ENCODE peak calls at places on chromosome 20, in five cellular contexts. One of them, this sample, is unnamed.
A peak's percentile ranks its signal among the peaks of the same experiment; 100 is the strongest.

GRCh38 chr20:20083796-20084195 is 31.5 kb downstream of the CFAP61 start:
- DNase-seq in PC-3: peak; percentile 64
- DNase-seq in fibroblast of pulmonary artery: peak; percentile 51
- DNase-seq in hepatocyte: peak; percentile 54
- DNase-seq in skeletal muscle cell: no peak
- DNase-seq in this sample: no peak

GRCh38 chr20:44780226-44780625 is 30.1 kb downstream of the RIMS4 start:
- DNase-seq in PC-3: peak; percentile 70
- DNase-seq in fibroblast of pulmonary artery: peak; percentile 76
- DNase-seq in hepatocyte: peak; percentile 83
- DNase-seq in skeletal muscle cell: peak; percentile 12
- DNase-seq in this sample: peak; percentile 8

GRCh38 chr20:10665791-10666190 is 8.0 kb downstream of the JAG1 start:
- DNase-seq in PC-3: no peak
- DNase-seq in fibroblast of pulmonary artery: peak; percentile 47
- DNase-seq in hepatocyte: no peak
- DNase-seq in skeletal muscle cell: no peak
- DNase-seq in this sample: no peak

GRCh38 chr20:10094566-10095173 is 59.9 kb downstream of the ANKEF1 start:
- DNase-seq in PC-3: no peak
- DNase-seq in fibroblast of pulmonary artery: peak; percentile 6
- DNase-seq in hepatocyte: no peak
- DNase-seq in skeletal muscle cell: no peak
- DNase-seq in this sample: no peak

GRCh38 chr20:50724851-50725721 is 6.3 kb upstream of the PARD6B start:
- DNase-seq in PC-3: peak; percentile 91
- DNase-seq in fibroblast of pulmonary artery: peak; percentile 97
- DNase-seq in hepatocyte: peak; percentile 94
- DNase-seq in skeletal muscle cell: peak; percentile 91
- DNase-seq in this sample: peak; percentile 90

GRCh38 chr20:18019068-18019467 is 38.6 kb downstream of the OVOL2 start:
- DNase-seq in PC-3: peak; percentile 23
- DNase-seq in fibroblast of pulmonary artery: peak; percentile 30
- DNase-seq in hepatocyte: no peak
- DNase-seq in skeletal muscle cell: no peak
- DNase-seq in this sample: no peak

GRCh38 chr20:47790032-47790965 is 5.0 kb upstream of the SULF2 start:
- DNase-seq in PC-3: peak; percentile 87
- DNase-seq in fibroblast of pulmonary artery: peak; percentile 91
- DNase-seq in hepatocyte: peak; percentile 37
- DNase-seq in skeletal muscle cell: peak; percentile 57
- DNase-seq in this sample: no peak

GRCh38 chr20:6492396-6493055 is 275.0 kb upstream of the BMP2 start:
- DNase-seq in PC-3: peak; percentile 65
- DNase-seq in fibroblast of pulmonary artery: peak; percentile 55
- DNase-seq in hepatocyte: peak; percentile 78
- DNase-seq in skeletal muscle cell: no peak
- DNase-seq in this sample: no peak

GRCh38 chr20:6693178-6693807 is 74.2 kb upstream of the BMP2 start:
- DNase-seq in PC-3: no peak
- DNase-seq in fibroblast of pulmonary artery: no peak
- DNase-seq in hepatocyte: no peak
- DNase-seq in skeletal muscle cell: no peak
- DNase-seq in this sample: no peak

GRCh38 chr20:57389695-57390603 is 1.2 kb upstream of the RBM38 start:
- DNase-seq in PC-3: no peak
- DNase-seq in fibroblast of pulmonary artery: no peak
- DNase-seq in hepatocyte: no peak
- DNase-seq in skeletal muscle cell: no peak
- DNase-seq in this sample: no peak
- H3K4me3 ChIP-seq in PC-3: peak overlapping the region; percentile 58
- H3K4me3 ChIP-seq in fibroblast of pulmonary artery: peak overlapping the region; percentile 25
- H3K4me3 ChIP-seq in hepatocyte: peak overlapping the region; percentile 21
- H3K4me3 ChIP-seq in skeletal muscle cell: no peak overlapping the region
- H3K4me3 ChIP-seq in this sample: no peak overlapping the region

DNA sequence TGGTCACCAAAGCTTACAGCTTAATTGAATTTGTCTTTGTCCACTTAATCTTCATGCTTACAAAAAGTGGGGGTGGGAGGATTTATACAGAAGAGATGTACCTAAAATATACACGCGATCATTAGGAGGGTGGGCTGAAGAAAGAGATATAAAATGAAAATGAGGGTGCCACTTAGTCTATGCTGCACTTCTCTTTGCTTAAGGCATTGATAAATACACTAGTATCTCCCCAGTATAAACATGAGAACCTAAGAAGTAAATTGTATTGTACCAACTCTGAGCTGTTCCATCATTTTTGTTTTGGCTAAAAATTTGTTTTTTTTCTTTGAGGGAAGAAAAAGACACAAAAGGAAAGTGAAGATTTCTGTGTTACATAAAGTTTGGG is 170.8 kb upstream of the ZNF217 start:
- DNase-seq in PC-3: no peak
- DNase-seq in fibroblast of pulmonary artery: no peak
- DNase-seq in hepatocyte: no peak
- DNase-seq in skeletal muscle cell: no peak
- DNase-seq in this sample: no peak
- H3K4me3 ChIP-seq in PC-3: no peak overlapping the region
- H3K4me3 ChIP-seq in fibroblast of pulmonary artery: no peak overlapping the region
- H3K4me3 ChIP-seq in hepatocyte: no peak overlapping the region
- H3K4me3 ChIP-seq in skeletal muscle cell: no peak overlapping the region
- H3K4me3 ChIP-seq in this sample: no peak overlapping the region

GRCh38 chr20:59028812-59029211 is 3.3 kb downstream of the ATP5F1E start:
- DNase-seq in PC-3: peak; percentile 56
- DNase-seq in fibroblast of pulmonary artery: no peak
- DNase-seq in hepatocyte: no peak
- DNase-seq in skeletal muscle cell: no peak
- DNase-seq in this sample: no peak

GRCh38 chr20:59032713-59033059 is 551 bp upstream of the ATP5F1E start:
- DNase-seq in PC-3: peak; percentile 66
- DNase-seq in fibroblast of pulmonary artery: no peak
- DNase-seq in hepatocyte: peak; percentile 62
- DNase-seq in skeletal muscle cell: no peak
- DNase-seq in this sample: no peak

GRCh38 chr20:59032023-59032712 is at the start of gene ATP5F1E:
- DNase-seq in PC-3: peak; percentile 98
- DNase-seq in fibroblast of pulmonary artery: peak; percentile 92
- DNase-seq in hepatocyte: peak; percentile 98
- DNase-seq in skeletal muscle cell: peak; percentile 77
- DNase-seq in this sample: peak; percentile 67

GRCh38 chr20:59031326-59032022 is 661 bp downstream of the ATP5F1E start:
- DNase-seq in PC-3: peak; percentile 55
- DNase-seq in fibroblast of pulmonary artery: no peak
- DNase-seq in hepatocyte: no peak
- DNase-seq in skeletal muscle cell: no peak
- DNase-seq in this sample: no peak

DNA sequence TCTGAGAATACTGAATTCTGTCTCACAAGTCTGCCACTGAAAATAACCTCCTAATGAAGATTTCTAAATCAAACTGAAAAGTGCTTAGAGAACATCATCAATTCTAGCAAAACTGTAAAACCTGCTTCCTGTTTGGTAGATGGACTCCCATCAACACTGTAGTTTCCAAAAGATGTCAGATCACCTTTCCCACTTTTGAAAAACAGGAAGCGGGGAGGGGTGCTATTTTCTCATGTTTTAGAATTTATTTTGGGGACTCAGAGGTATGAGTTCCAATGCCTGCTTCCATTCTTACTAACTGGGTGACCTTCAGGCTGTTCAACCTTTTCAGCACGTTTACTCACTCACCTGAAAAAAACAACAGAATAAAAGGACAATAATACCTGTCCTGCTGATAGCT is 1.2 kb downstream of the ATP5F1E start:
- DNase-seq in PC-3: peak; percentile 21
- DNase-seq in fibroblast of pulmonary artery: no peak
- DNase-seq in hepatocyte: no peak
- DNase-seq in skeletal muscle cell: no peak
- DNase-seq in this sample: no peak
- H3K4me3 ChIP-seq in PC-3: peak overlapping the region; percentile 77
- H3K4me3 ChIP-seq in fibroblast of pulmonary artery: peak overlapping the region; percentile 78
- H3K4me3 ChIP-seq in hepatocyte: peak overlapping the region; percentile 77
- H3K4me3 ChIP-seq in skeletal muscle cell: peak overlapping the region; percentile 89
- H3K4me3 ChIP-seq in this sample: peak overlapping the region; percentile 77

GRCh38 chr20:26208296-26209091 is 511.8 kb upstream of the ZNF337 start:
- DNase-seq in PC-3: no peak
- DNase-seq in fibroblast of pulmonary artery: no peak
- DNase-seq in hepatocyte: peak; percentile 32
- DNase-seq in skeletal muscle cell: no peak
- DNase-seq in this sample: no peak
- H3K4me3 ChIP-seq in PC-3: no peak overlapping the region
- H3K4me3 ChIP-seq in fibroblast of pulmonary artery: peak overlapping the region; percentile 36
- H3K4me3 ChIP-seq in hepatocyte: peak overlapping the region; percentile 13
- H3K4me3 ChIP-seq in skeletal muscle cell: peak overlapping the region; percentile 41
- H3K4me3 ChIP-seq in this sample: peak overlapping the region; percentile 20

DNA sequence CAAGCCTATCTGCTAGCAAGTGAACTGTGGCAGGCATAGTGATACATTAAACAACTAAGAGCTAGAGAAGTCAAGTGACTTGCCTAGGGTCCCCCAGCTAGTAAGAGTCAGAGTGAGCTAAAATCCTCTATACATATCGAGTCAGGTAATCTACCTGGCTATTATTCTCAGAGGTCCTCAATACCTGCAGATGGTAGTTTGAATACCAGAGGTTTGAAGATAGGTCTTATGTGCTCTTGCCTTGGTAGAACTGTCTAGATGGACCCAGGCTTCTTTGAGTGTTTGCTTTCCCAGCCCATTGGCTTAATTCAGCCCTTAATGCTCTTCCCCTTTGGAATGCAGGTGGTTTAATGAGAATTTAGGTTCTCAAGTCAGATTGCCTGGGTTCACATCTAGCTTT is 1.1 kb downstream of the ERGIC3 start:
- DNase-seq in PC-3: no peak
- DNase-seq in fibroblast of pulmonary artery: no peak
- DNase-seq in hepatocyte: no peak
- DNase-seq in skeletal muscle cell: no peak
- DNase-seq in this sample: no peak
- H3K4me3 ChIP-seq in PC-3: peak overlapping the region; percentile 89
- H3K4me3 ChIP-seq in fibroblast of pulmonary artery: peak overlapping the region; percentile 93
- H3K4me3 ChIP-seq in hepatocyte: no peak overlapping the region
- H3K4me3 ChIP-seq in skeletal muscle cell: no peak overlapping the region
- H3K4me3 ChIP-seq in this sample: no peak overlapping the region

GRCh38 chr20:21323640-21324039 is 20.5 kb downstream of the XRN2 start:
- DNase-seq in PC-3: peak; percentile 82
- DNase-seq in fibroblast of pulmonary artery: peak; percentile 91
- DNase-seq in hepatocyte: peak; percentile 19
- DNase-seq in skeletal muscle cell: no peak
- DNase-seq in this sample: peak; percentile 34

GRCh38 chr20:21324126-21324525 is 21.0 kb downstream of the XRN2 start:
- DNase-seq in PC-3: no peak
- DNase-seq in fibroblast of pulmonary artery: no peak
- DNase-seq in hepatocyte: no peak
- DNase-seq in skeletal muscle cell: no peak
- DNase-seq in this sample: no peak

GRCh38 chr20:21325296-21325695 is 22.2 kb downstream of the XRN2 start:
- DNase-seq in PC-3: no peak
- DNase-seq in fibroblast of pulmonary artery: peak; percentile 44
- DNase-seq in hepatocyte: no peak
- DNase-seq in skeletal muscle cell: no peak
- DNase-seq in this sample: no peak

GRCh38 chr20:21322083-21322710 is 19.1 kb downstream of the XRN2 start:
- DNase-seq in PC-3: no peak
- DNase-seq in fibroblast of pulmonary artery: no peak
- DNase-seq in hepatocyte: no peak
- DNase-seq in skeletal muscle cell: no peak
- DNase-seq in this sample: no peak

GRCh38 chr20:21322921-21323321 is 19.8 kb downstream of the XRN2 start:
- DNase-seq in PC-3: no peak
- DNase-seq in fibroblast of pulmonary artery: no peak
- DNase-seq in hepatocyte: no peak
- DNase-seq in skeletal muscle cell: no peak
- DNase-seq in this sample: no peak
- H3K4me3 ChIP-seq in PC-3: no peak overlapping the region
- H3K4me3 ChIP-seq in fibroblast of pulmonary artery: no peak overlapping the region
- H3K4me3 ChIP-seq in hepatocyte: no peak overlapping the region
- H3K4me3 ChIP-seq in skeletal muscle cell: no peak overlapping the region
- H3K4me3 ChIP-seq in this sample: no peak overlapping the region

DNA sequence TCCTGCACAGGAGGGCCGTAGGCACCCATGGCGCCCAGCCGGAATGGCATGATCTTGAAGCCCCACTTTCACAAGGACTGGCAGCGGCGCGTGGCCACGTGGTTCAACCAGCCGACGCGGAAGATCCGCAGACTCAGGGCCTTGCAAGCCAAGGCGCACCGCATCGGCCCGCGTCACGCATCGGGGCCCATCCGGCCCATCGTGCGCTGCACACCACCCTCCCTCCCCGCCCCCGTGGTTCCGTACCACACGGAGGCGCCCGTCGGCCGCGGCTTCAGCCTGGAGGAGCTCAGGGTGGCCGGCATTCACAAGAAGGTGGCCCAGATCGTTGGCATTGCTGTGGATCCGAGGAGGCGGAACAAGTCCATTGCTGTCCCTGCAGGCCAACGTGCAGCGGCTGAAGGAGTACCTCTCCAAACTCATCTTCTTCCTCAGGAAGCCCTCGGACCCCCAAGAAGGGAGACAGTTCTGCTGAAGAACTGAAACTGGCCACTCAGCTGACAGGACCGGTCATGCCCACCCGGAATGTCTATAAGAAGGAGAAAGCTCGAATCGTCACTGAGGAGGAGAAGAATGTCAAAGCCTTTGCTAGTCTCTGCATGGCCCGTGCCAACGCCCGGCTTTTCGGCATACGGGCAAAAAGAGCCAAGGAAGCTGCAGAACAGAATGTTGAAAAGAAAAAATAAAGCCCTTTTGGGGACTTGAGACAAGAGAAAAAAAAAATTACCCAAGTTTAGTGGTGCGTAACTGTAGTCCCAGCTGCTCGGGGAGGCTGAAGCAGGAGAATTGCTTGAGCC is 9.9 kb upstream of the NCOA5 start:
- DNase-seq in PC-3: no peak
- DNase-seq in fibroblast of pulmonary artery: no peak
- DNase-seq in hepatocyte: no peak
- DNase-seq in skeletal muscle cell: no peak
- DNase-seq in this sample: no peak
- H3K4me3 ChIP-seq in PC-3: no peak overlapping the region
- H3K4me3 ChIP-seq in fibroblast of pulmonary artery: no peak overlapping the region
- H3K4me3 ChIP-seq in hepatocyte: no peak overlapping the region
- H3K4me3 ChIP-seq in skeletal muscle cell: no peak overlapping the region
- H3K4me3 ChIP-seq in this sample: no peak overlapping the region